ENCODE peak calls at places on chromosomes 5 and 9, in six cellular contexts. V is MM.1S, O is GM23248, W is GM23338, F is SK-N-SH, N is PC-3. Q is an unnamed sample.

GRCh38 chr9:131255731-131256197 is 20.5 kb downstream of the FAM78A start:
- DNase-seq in V (no peak), O (no peak), W (no peak), F (no peak), N (no peak), Q (no peak)

GRCh38 chr5:911601-912000 is 18.9 kb downstream of the TRIP13 start:
- DNase-seq in V (no peak), O (no peak), W (no peak), F (no peak), N (peak), Q (no peak)

GRCh38 chr9:4012446-4012845 is 287.4 kb downstream of the GLIS3 start:
- DNase-seq in V (no peak), O (no peak), W (no peak), F (no peak), N (no peak), Q (no peak)

GRCh38 chr9:107309271-107309670 is 26.2 kb downstream of the RAD23B start:
- DNase-seq in V (no peak), O (no peak), W (no peak), F (no peak), N (no peak), Q (no peak)

GRCh38 chr5:138632900-138633489 is 57.8 kb upstream of the HSPA9 start:
- DNase-seq in V (no peak), O (peak), W (peak), F (peak), N (peak), Q (peak)

GRCh38 chr5:44299394-44299793 is 89.8 kb downstream of the FGF10 start:
- DNase-seq in V (no peak), O (no peak), W (no peak), F (no peak), N (no peak), Q (no peak)

GRCh38 chr5:172766287-172767104 is 4.5 kb downstream of the DUSP1 start:
- DNase-seq in V (no peak), O (peak), W (no peak), F (no peak), N (peak), Q (no peak)

GRCh38 chr5:171123417-171123816 is 185.6 kb upstream of the TLX3 start:
- DNase-seq in V (no peak), O (no peak), W (no peak), F (no peak), N (no peak), Q (no peak)

GRCh38 chr5:113059232-113059805 is 82.7 kb downstream of the DCP2 start:
- DNase-seq in V (no peak), O (peak), W (no peak), F (peak), N (no peak), Q (peak)

GRCh38 chr5:35860686-35861085 is 4.0 kb downstream of the IL7R start:
- DNase-seq in V (no peak), O (peak), W (peak), F (no peak), N (no peak), Q (no peak)

GRCh38 chr9:113359385-113359784 is 10.0 kb downstream of the BSPRY start:
- DNase-seq in V (no peak), O (no peak), W (no peak), F (no peak), N (no peak), Q (no peak)

GRCh38 chr9:118577121-118577520 is 792.1 kb downstream of the BRINP1 start:
- DNase-seq in V (no peak), O (peak), W (no peak), F (no peak), N (peak), Q (no peak)

GRCh38 chr5:178115835-178116405 is 2.6 kb downstream of the N4BP3 start:
- DNase-seq in V (no peak), O (no peak), W (peak), F (no peak), N (no peak), Q (peak)

GRCh38 chr5:111254613-111255012 is 30.4 kb downstream of the CAMK4 start:
- DNase-seq in V (peak), O (peak), W (no peak), F (no peak), N (no peak), Q (no peak)

GRCh38 chr5:134053840-134054338 is 49.1 kb upstream of the VDAC1 start:
- DNase-seq in V (no peak), O (peak), W (peak), F (no peak), N (peak), Q (no peak)

GRCh38 chr9:27749838-27750237 is 176.6 kb upstream of the C9orf72 start:
- DNase-seq in V (no peak), O (no peak), W (peak), F (no peak), N (no peak), Q (no peak)

GRCh38 chr5:31463341-31463740 is 68.6 kb downstream of the DROSHA start:
- DNase-seq in V (no peak), O (peak), W (no peak), F (no peak), N (no peak), Q (no peak)

GRCh38 chr5:56818409-56819026 is 3.2 kb downstream of the MAP3K1 start:
- DNase-seq in V (no peak), O (peak), W (peak), F (no peak), N (no peak), Q (no peak)

GRCh38 chr5:53023969-53024368 is 34.8 kb downstream of the ITGA2 start:
- DNase-seq in V (peak), O (peak), W (no peak), F (no peak), N (peak), Q (no peak)

GRCh38 chr5:53022889-53023511 is 33.8 kb downstream of the ITGA2 start:
- DNase-seq in V (no peak), O (no peak), W (no peak), F (no peak), N (no peak), Q (no peak)

GRCh38 chr5:53027913-53028312 is 38.8 kb downstream of the ITGA2 start:
- DNase-seq in V (no peak), O (peak), W (no peak), F (no peak), N (peak), Q (no peak)

GRCh38 chr5:53025506-53025905 is 36.4 kb downstream of the ITGA2 start:
- DNase-seq in V (no peak), O (no peak), W (no peak), F (no peak), N (no peak), Q (no peak)

DNA sequence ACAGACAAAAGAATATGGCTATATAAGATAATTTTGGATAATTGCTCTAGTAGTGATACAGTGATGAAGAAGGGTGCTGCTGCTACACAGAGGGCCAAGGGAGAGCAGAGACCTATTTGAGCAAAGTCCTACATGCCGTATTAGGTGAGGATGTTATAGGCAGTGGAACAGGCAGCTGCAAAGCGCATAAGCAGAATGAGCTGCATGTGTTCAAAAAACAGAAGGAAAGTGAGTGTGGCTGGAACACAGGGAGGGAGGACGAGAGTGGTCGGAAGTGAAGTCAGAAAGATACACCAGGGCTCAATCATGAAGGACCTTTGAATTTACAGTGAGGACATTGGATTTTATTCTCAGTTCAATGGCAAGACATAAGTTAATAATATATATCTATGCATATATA is 35.4 kb downstream of the ITGA2 start:
- DNase-seq in V (no peak), O (no peak), W (no peak), F (no peak), N (no peak), Q (no peak)
- TF ChIP-seq EZH2phosphoT487 in V (no peak), O (no peak), W (no peak), F (no peak), N (no peak), Q (no peak)

GRCh38 chr9:134259708-134260107 is 66.5 kb upstream of the RXRA start:
- DNase-seq in V (no peak), O (no peak), W (no peak), F (no peak), N (no peak), Q (no peak)
- TF ChIP-seq EZH2phosphoT487 in V (no peak), O (no peak), W (no peak), F (no peak), N (no peak), Q (no peak)

DNA sequence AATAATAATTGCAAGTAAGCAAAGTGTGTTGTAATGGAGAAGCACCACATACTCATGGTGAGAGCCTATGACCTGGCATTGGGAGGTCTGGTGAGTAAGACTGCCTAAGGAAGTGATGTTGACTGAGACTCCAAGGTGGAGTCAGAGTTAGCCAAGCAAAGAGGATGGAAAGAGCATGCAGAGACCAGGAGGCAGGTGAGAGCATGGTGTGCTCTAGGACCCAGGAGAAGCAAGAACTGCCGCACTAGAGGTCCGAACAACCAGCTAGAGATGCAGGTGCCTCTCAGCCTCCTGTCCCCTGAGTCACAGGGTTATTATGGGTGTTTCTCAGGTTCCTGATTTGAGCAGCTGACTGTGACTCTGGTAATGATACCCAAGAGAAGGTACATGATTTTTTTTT is 27.3 kb downstream of the ANP32B start:
- DNase-seq in V (peak), O (peak), W (peak), F (peak), N (peak), Q (peak)
- TF ChIP-seq EZH2phosphoT487 in V (no peak), O (no peak), W (no peak), F (no peak), N (no peak), Q (no peak)

GRCh38 chr9:126893079-126893478 is 21.5 kb upstream of the RALGPS1 start:
- DNase-seq in V (no peak), O (peak), W (peak), F (no peak), N (peak), Q (no peak)
- TF ChIP-seq EZH2phosphoT487 in V (no peak), O (no peak), W (no peak), F (no peak), N (no peak), Q (no peak)